ENCODE peak calls at places on chromosomes 16 and 17, in eight cellular contexts. H is colonic mucosa; L is neuronal stem cell; Z is CD4-positive, CD25-positive, alpha-beta regulatory T cell; T is adrenal gland; W is lung; D is Peyer's patch; P is mammary epithelial cell. F is an unnamed sample.

GRCh38 chr17:79362996-79363305 is 247.9 kb downstream of the RBFOX3 start:
- DNase-seq in L (no peak), Z (no peak), P (no peak), H (no peak), T (no peak), W (no peak), D (no peak), F (no peak)

GRCh38 chr16:23506606-23506994 is 3.7 kb downstream of the GGA2 start:
- DNase-seq in W (no peak), T (no peak), P (no peak), Z (no peak), H (no peak), L (no peak), D (peak), F (no peak)

GRCh38 chr17:74960739-74961342 is 11.7 kb downstream of the HID1 start:
- DNase-seq in T (peak), P (peak), L (no peak), H (peak), W (peak), D (peak), Z (no peak), F (peak)

GRCh38 chr17:14442798-14443553 is 142.1 kb downstream of the HS3ST3B1 start:
- DNase-seq in T (no peak), W (no peak), H (no peak), D (no peak), L (no peak), P (no peak), Z (no peak), F (no peak)

GRCh38 chr16:14364386-14365199 is 265.5 kb downstream of the PARN start:
- DNase-seq in Z (no peak), P (no peak), H (no peak), T (no peak), D (no peak), W (peak), L (no peak), F (peak)

GRCh38 chr16:63890072-63890471 is 1231.8 kb downstream of the CDH11 start:
- DNase-seq in W (no peak), D (no peak), L (no peak), H (peak), P (peak), Z (no peak), T (peak), F (peak)

GRCh38 chr16:2821483-2822157 is 4.6 kb downstream of the PRSS21 start:
- DNase-seq in W (no peak), T (peak), H (no peak), Z (no peak), L (no peak), D (no peak), P (no peak), F (no peak)

GRCh38 chr16:88653101-88653500 is 2.2 kb upstream of the CYBA start:
- DNase-seq in L (no peak), H (no peak), D (no peak), W (no peak), T (no peak), P (no peak), Z (no peak), F (no peak)

GRCh38 chr16:77211880-77212735 is 12.9 kb downstream of the SYCE1L start:
- DNase-seq in D (peak), T (peak), L (peak), H (peak), Z (peak), W (peak), P (peak), F (no peak)

GRCh38 chr17:72598705-72599104 is 477.9 kb downstream of the SOX9 start:
- DNase-seq in L (no peak), W (no peak), T (no peak), Z (no peak), H (no peak), D (no peak), P (no peak), F (no peak)

GRCh38 chr17:74245145-74245817 is 28.8 kb upstream of the DNAI2 start:
- DNase-seq in T (no peak), D (no peak), P (no peak), Z (no peak), H (no peak), W (no peak), L (peak), F (no peak)

GRCh38 chr16:10577305-10578202 is 2.8 kb downstream of the EMP2 start:
- DNase-seq in D (no peak), W (no peak), P (no peak), H (peak), Z (no peak), T (no peak), L (no peak), F (no peak)

GRCh38 chr16:71609066-71609465 is 16.9 kb upstream of the MARVELD3 start:
- DNase-seq in T (no peak), W (no peak), Z (no peak), P (no peak), H (no peak), D (no peak), L (no peak), F (no peak)

GRCh38 chr17:30513346-30513745 is 36.1 kb downstream of the GOSR1 start:
- DNase-seq in H (no peak), P (no peak), D (no peak), W (no peak), T (no peak), Z (no peak), L (no peak), F (peak)

GRCh38 chr16:3071655-3072054 is 6.2 kb downstream of the IL32 start:
- DNase-seq in W (no peak), L (no peak), D (no peak), T (no peak), P (no peak), H (no peak), Z (no peak), F (no peak)

GRCh38 chr17:59427425-59427921 is 96.0 kb downstream of the YPEL2 start:
- DNase-seq in H (no peak), D (no peak), T (no peak), Z (no peak), P (peak), L (no peak), W (peak), F (peak)

GRCh38 chr17:53570731-53571130 is 252.0 kb upstream of the KIF2B start:
- DNase-seq in T (no peak), Z (no peak), D (no peak), H (no peak), W (no peak), L (no peak), P (no peak), F (no peak)

GRCh38 chr16:58661199-58661830 is 23.3 kb downstream of the SLC38A7 start:
- DNase-seq in W (peak), Z (no peak), L (peak), P (peak), H (peak), T (peak), D (no peak), F (peak)

GRCh38 chr17:43175213-43176118 is 4.5 kb downstream of the NBR1 start:
- DNase-seq in D (no peak), P (peak), Z (no peak), W (no peak), L (no peak), H (no peak), T (no peak), F (peak)

GRCh38 chr17:68955181-68955841 is at the start of gene ABCA8:
- DNase-seq in T (peak), H (no peak), P (no peak), L (no peak), Z (no peak), W (no peak), D (no peak), F (peak)

GRCh38 chr16:80720759-80721470 is 83.5 kb downstream of the CDYL2 start:
- DNase-seq in L (no peak), W (no peak), T (no peak), Z (no peak), D (no peak), P (peak), H (no peak), F (peak)

GRCh38 chr16:88527186-88527936 is 42.8 kb upstream of the ZC3H18 start:
- DNase-seq in L (peak), D (peak), H (peak), Z (peak), P (peak), T (peak), W (peak), F (peak)

GRCh38 chr16:52050418-52050817 is 496.5 kb downstream of the TOX3 start:
- DNase-seq in Z (no peak), W (no peak), L (no peak), H (no peak), T (no peak), D (no peak), P (peak), F (peak)

GRCh38 chr16:79163666-79164377 is 436.7 kb downstream of the MAF start:
- DNase-seq in T (no peak), W (no peak), H (no peak), D (peak), L (no peak), Z (no peak), P (no peak), F (no peak)

GRCh38 chr16:2767891-2768290 is 9.2 kb downstream of the ELOB start:
- DNase-seq in D (no peak), L (no peak), W (no peak), H (no peak), Z (no peak), P (peak), T (peak), F (no peak)

GRCh38 chr17:63646492-63646815 is 24.2 kb downstream of the MAP3K3 start:
- DNase-seq in Z (no peak), L (no peak), P (no peak), D (no peak), W (no peak), H (no peak), T (no peak), F (no peak)

GRCh38 chr17:48499248-48499647 is 31.6 kb downstream of the HOXB1 start:
- DNase-seq in Z (no peak), W (no peak), L (no peak), D (no peak), H (no peak), P (peak), T (no peak), F (no peak)

GRCh38 chr16:27633721-27634120 is 83.8 kb downstream of the KATNIP start:
- DNase-seq in P (no peak), H (no peak), Z (no peak), L (no peak), T (no peak), W (no peak), D (no peak), F (no peak)

GRCh38 chr16:69406780-69407331 is 17.6 kb upstream of the CYB5B start:
- DNase-seq in Z (no peak), H (no peak), W (no peak), D (no peak), P (no peak), L (no peak), T (no peak), F (no peak)

GRCh38 chr17:79809530-79810137 is 12.8 kb upstream of the CBX8 start:
- DNase-seq in H (peak), Z (no peak), W (no peak), P (no peak), T (no peak), D (no peak), L (no peak), F (no peak)

GRCh38 chr16:1225051-1225451 is at the start of gene TPSG1:
- DNase-seq in H (peak), Z (no peak), L (no peak), P (no peak), D (no peak), T (no peak), W (no peak), F (no peak)

GRCh38 chr17:1367351-1367745 is 32.7 kb downstream of the YWHAE start:
- DNase-seq in D (no peak), T (no peak), H (no peak), Z (no peak), W (no peak), L (no peak), P (peak), F (no peak)

GRCh38 chr16:23679274-23679985 is 741 bp downstream of the PLK1 start:
- DNase-seq in Z (no peak), D (no peak), L (peak), P (peak), W (no peak), T (peak), H (peak), F (peak)

GRCh38 chr17:63696381-63696961 is 3.5 kb downstream of the LIMD2 start:
- DNase-seq in D (peak), W (no peak), T (peak), Z (no peak), P (no peak), L (peak), H (no peak), F (no peak)

GRCh38 chr16:21175397-21175796 is 16.9 kb downstream of the LDAF1 start:
- DNase-seq in Z (no peak), L (no peak), P (no peak), H (peak), T (no peak), D (no peak), W (no peak), F (no peak)

DNA sequence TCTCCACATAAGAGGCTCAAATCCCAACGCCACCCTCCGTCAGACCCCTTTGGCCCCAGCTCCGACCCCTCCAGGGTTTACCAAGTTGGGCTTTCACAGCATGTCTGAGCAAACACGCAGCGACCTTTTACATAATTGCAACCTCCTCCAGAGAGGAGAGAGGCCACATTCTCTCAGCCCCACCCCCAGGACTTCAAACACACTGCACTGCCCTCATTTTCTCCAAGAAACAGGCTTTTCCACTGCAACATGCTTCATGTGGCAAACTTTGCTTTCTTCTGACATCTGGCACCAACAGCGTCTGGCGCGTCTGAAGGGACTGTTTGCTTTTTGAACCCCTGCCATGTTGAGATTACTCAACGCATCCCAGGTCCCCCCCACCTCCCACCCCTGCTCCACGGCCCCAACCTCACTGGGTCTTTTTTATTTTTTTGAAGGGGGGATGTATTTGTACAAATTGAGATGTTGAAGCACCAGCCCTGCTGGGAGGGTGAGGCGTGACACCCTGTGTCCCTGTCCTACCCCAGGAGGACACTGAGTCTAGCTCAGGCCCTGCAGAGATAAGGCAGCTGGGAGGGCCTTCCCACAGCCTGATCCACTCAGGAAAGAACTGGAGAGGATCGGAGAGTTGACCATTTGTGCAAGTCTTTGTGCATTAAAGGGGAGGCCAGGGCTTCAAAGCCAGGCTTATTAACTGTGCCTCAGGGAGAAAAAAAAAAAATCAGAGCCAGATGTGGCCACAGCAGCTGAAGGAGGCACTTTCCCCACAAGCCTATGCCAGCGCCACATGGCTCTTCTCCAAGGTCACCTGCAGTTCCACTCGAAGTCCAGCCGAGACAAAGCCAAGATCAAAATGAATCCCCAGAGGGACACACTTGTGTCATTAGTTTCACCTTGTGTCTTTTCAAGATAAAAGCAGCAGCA is 29.7 kb downstream of the AXIN2 start:
- DNase-seq in Z (no peak), D (no peak), H (no peak), W (peak), L (no peak), T (peak), P (no peak), F (no peak)
- H3K4me3 ChIP-seq in Z (no peak), D (no peak), H (no peak), W (peak), L (no peak), T (no peak), P (no peak), F (no peak)

GRCh38 chr16:84502075-84502474 is 2.4 kb downstream of the MEAK7 start:
- DNase-seq in L (no peak), H (no peak), W (no peak), P (no peak), T (no peak), Z (no peak), D (no peak), F (no peak)

GRCh38 chr16:84505249-84506156 is 1.0 kb upstream of the MEAK7 start:
- DNase-seq in T (no peak), H (no peak), Z (no peak), D (peak), W (no peak), L (no peak), P (no peak), F (no peak)

GRCh38 chr16:84502581-84502980 is 1.9 kb downstream of the MEAK7 start:
- DNase-seq in L (no peak), T (no peak), W (no peak), H (no peak), D (no peak), Z (no peak), P (peak), F (no peak)

GRCh38 chr16:84504420-84505248 is at the start of gene MEAK7:
- DNase-seq in T (peak), D (peak), Z (peak), L (peak), W (peak), H (peak), P (peak), F (peak)

GRCh38 chr16:84503751-84504395 is 586 bp downstream of the MEAK7 start:
- DNase-seq in W (no peak), L (no peak), P (peak), D (no peak), T (no peak), Z (no peak), H (no peak), F (no peak)
- H3K27ac ChIP-seq in W (no peak), L (no peak), P (peak), D (peak), T (peak), Z (peak), H (no peak), F (peak)

GRCh38 chr17:40112191-40112590 is 9.6 kb upstream of the MSL1 start:
- DNase-seq in W (no peak), L (no peak), Z (no peak), P (no peak), H (no peak), T (peak), D (no peak), F (no peak)

GRCh38 chr17:40113961-40114272 is 7.9 kb upstream of the MSL1 start:
- DNase-seq in P (no peak), W (no peak), Z (no peak), L (no peak), H (no peak), T (no peak), D (no peak), F (no peak)

GRCh38 chr17:40115101-40115436 is 6.7 kb upstream of the MSL1 start:
- DNase-seq in T (no peak), D (no peak), W (no peak), L (no peak), Z (no peak), P (no peak), H (no peak), F (no peak)

GRCh38 chr17:40112718-40113109 is 9.1 kb upstream of the MSL1 start:
- DNase-seq in D (no peak), W (no peak), H (no peak), T (peak), P (no peak), Z (no peak), L (no peak), F (no peak)

GRCh38 chr17:40113110-40113960 is 8.4 kb upstream of the MSL1 start:
- DNase-seq in T (peak), L (peak), Z (peak), D (peak), W (peak), H (peak), P (peak), F (peak)
- H3K4me3 ChIP-seq in T (no peak), L (peak), Z (peak), D (peak), W (peak), H (peak), P (peak), F (peak)

GRCh38 chr16:50040710-50041109 is 15.7 kb downstream of the CNEP1R1 start:
- DNase-seq in W (no peak), T (no peak), Z (no peak), H (no peak), L (no peak), D (no peak), P (no peak), F (no peak)

GRCh38 chr16:50037791-50038190 is 12.8 kb downstream of the CNEP1R1 start:
- DNase-seq in H (no peak), W (no peak), P (no peak), D (no peak), T (no peak), L (no peak), Z (no peak), F (no peak)

GRCh38 chr16:50043358-50043757 is 18.3 kb downstream of the CNEP1R1 start:
- DNase-seq in D (no peak), W (no peak), L (no peak), H (no peak), P (no peak), Z (no peak), T (no peak), F (no peak)

GRCh38 chr16:50038756-50039529 is 13.9 kb downstream of the CNEP1R1 start:
- DNase-seq in L (no peak), D (no peak), T (peak), P (no peak), W (peak), H (peak), Z (no peak), F (no peak)

GRCh38 chr16:50040028-50040427 is 15.0 kb downstream of the CNEP1R1 start:
- DNase-seq in P (no peak), Z (no peak), T (no peak), D (no peak), H (no peak), W (no peak), L (no peak), F (no peak)
- H3K27ac ChIP-seq in P (no peak), Z (no peak), T (peak), D (no peak), H (no peak), W (no peak), L (no peak), F (no peak)

GRCh38 chr17:8476741-8477140 is 41.1 kb downstream of the NDEL1 start:
- DNase-seq in Z (no peak), H (no peak), P (no peak), D (no peak), T (no peak), L (no peak), W (no peak), F (no peak)

GRCh38 chr17:8475820-8476219 is 40.1 kb downstream of the NDEL1 start:
- DNase-seq in P (no peak), D (no peak), Z (no peak), L (no peak), T (no peak), W (no peak), H (no peak), F (no peak)

GRCh38 chr17:8475227-8475626 is 39.5 kb downstream of the NDEL1 start:
- DNase-seq in Z (no peak), D (no peak), P (no peak), L (no peak), W (no peak), T (no peak), H (no peak), F (no peak)

GRCh38 chr17:8473451-8474192 is 37.9 kb downstream of the NDEL1 start:
- DNase-seq in L (no peak), W (no peak), H (no peak), T (no peak), D (no peak), P (no peak), Z (no peak), F (no peak)

DNA sequence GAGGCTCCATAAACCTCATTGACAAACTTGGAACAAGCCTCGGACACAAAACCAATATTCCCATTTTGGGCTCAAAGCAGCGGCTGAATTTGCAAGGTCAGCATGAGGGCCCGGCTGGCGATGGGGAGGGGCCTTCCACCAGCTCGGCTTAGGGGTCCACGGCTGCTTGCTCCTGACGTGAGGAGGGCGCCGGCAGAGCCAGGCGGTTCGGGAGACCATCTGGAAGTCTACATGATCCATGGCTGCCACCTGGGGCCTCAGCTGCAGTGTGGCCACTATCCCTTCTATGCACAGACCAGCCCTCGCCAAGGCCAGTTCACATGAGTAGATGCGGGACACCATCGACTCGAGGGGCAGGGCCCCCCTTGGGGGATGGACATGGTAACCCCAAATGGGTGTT is 39.1 kb downstream of the NDEL1 start:
- DNase-seq in P (no peak), T (no peak), H (no peak), L (no peak), D (no peak), Z (no peak), W (no peak), F (no peak)
- H3K4me3 ChIP-seq in P (no peak), T (no peak), H (no peak), L (no peak), D (no peak), Z (no peak), W (no peak), F (no peak)